ENCODE peak calls at places on chromosome 9, in ten cellular contexts. G is WTC11; N is Right ventricle myocardium inferior; L is right cardiac atrium; Y is gastroesophageal sphincter; M is lower lobe of right lung; A is psoas muscle; K is activated naive CD4-positive, alpha-beta T cell treated with anti-CD3 and anti-CD28 coated beads, Interleukin-2, amount 50 U/mL, for 72 hours; E is left lung; T is activated naive CD8-positive, alpha-beta T cell treated with anti-CD3 and anti-CD28 coated beads, Interleukin-2, amount 50 U/mL, for 24 hours. W is an unnamed sample.

GRCh38 chr9:69465473-69465872 is 140.5 kb downstream of the ENTREP1 start:
- ATAC-seq in G (no peak), N (peak; percentile 91), L (peak; percentile 32), Y (peak; percentile 70), M (peak; percentile 30), A (peak; percentile 65), K (no peak), E (no peak), T (no peak), W (no peak)

GRCh38 chr9:131728961-131729360 is 10.9 kb downstream of the RAPGEF1 start:
- ATAC-seq in G (peak; percentile 29), N (no peak), L (peak; percentile 8), Y (no peak), M (peak; percentile 31), A (no peak), K (peak; percentile 72), E (peak; percentile 4), T (peak; percentile 68), W (peak; percentile 52)

GRCh38 chr9:79568337-79569084 is 3.3 kb upstream of the TLE4 start:
- ATAC-seq in G (no peak), N (no peak), L (no peak), Y (no peak), M (no peak), A (no peak), K (no peak), E (no peak), T (no peak), W (no peak)

GRCh38 chr9:135797507-135798302 is 95.7 kb downstream of the KCNT1 start:
- ATAC-seq in G (peak; percentile 91), N (peak; percentile 89), L (peak; percentile 77), Y (no peak), M (peak; percentile 50), A (peak; percentile 80), K (peak; percentile 48), E (peak; percentile 60), T (peak; percentile 8), W (peak; percentile 61)

GRCh38 chr9:7206221-7206758 is 448.5 kb downstream of the KDM4C start:
- ATAC-seq in G (no peak), N (no peak), L (no peak), Y (no peak), M (no peak), A (no peak), K (no peak), E (no peak), T (no peak), W (no peak)

GRCh38 chr9:89000973-89001916 is 10.0 kb downstream of the S1PR3 start:
- ATAC-seq in G (peak; percentile 91), N (peak; percentile 66), L (peak; percentile 79), Y (peak; percentile 59), M (peak; percentile 79), A (peak; percentile 63), K (peak; percentile 83), E (peak; percentile 94), T (peak; percentile 63), W (peak; percentile 34)

GRCh38 chr9:18018241-18018640 is 439.4 kb downstream of the SH3GL2 start:
- ATAC-seq in G (no peak), N (no peak), L (no peak), Y (no peak), M (no peak), A (no peak), K (no peak), E (no peak), T (no peak), W (no peak)

GRCh38 chr9:91162784-91163440 is 198.8 kb downstream of the AUH start:
- ATAC-seq in G (peak; percentile 38), N (peak; percentile 32), L (no peak), Y (no peak), M (peak; percentile 57), A (peak; percentile 25), K (peak; percentile 40), E (peak; percentile 43), T (peak; percentile 33), W (peak; percentile 68)

W was measured in activated T-helper 17 cell treated with anti-CD3 and anti-CD28 coated beads, Interleukin-2, amount 50 U/mL, for 72 hours.